ENCODE peak calls at places on chromosomes 12 and 14, in eight cellular contexts. B is ELF-1, C is RWPE1, H is heart left ventricle, N is GM04504, F is hepatic stellate cell, Y is left colon, W is AG04450. O is an unnamed sample.

GRCh38 chr12:126512916-126513913 is 1448.0 kb downstream of the AACS start:
- DNase-seq in B (no peak), C (no peak), H (no peak), N (no peak), F (no peak), Y (no peak), W (no peak), O (no peak)

GRCh38 chr12:2163172-2163927 is 110.6 kb downstream of the CACNA1C start:
- DNase-seq in B (no peak), C (no peak), H (peak), N (no peak), F (peak), Y (peak), W (peak), O (peak)

GRCh38 chr12:14635776-14636175 is 60.6 kb downstream of the GUCY2C start:
- DNase-seq in B (no peak), C (no peak), H (no peak), N (no peak), F (no peak), Y (no peak), W (no peak), O (peak)

GRCh38 chr12:61870658-61871559 is 389.3 kb upstream of the USP15 start:
- DNase-seq in B (no peak), C (no peak), H (no peak), N (no peak), F (no peak), Y (no peak), W (no peak), O (no peak)

GRCh38 chr12:103301642-103302620 is 193.8 kb downstream of the C12orf42 start:
- DNase-seq in B (peak), C (no peak), H (no peak), N (no peak), F (no peak), Y (no peak), W (no peak), O (no peak)

GRCh38 chr14:63727231-63727735 is 582 bp downstream of the SGPP1 start:
- DNase-seq in B (peak), C (no peak), H (peak), N (peak), F (peak), Y (peak), W (peak), O (peak)

GRCh38 chr14:61296707-61297502 is 15.8 kb upstream of the TMEM30B start:
- DNase-seq in B (no peak), C (peak), H (no peak), N (no peak), F (no peak), Y (no peak), W (no peak), O (peak)

GRCh38 chr14:104604461-104605449 is at the start of gene TMEM179:
- DNase-seq in B (peak), C (peak), H (no peak), N (no peak), F (no peak), Y (no peak), W (no peak), O (no peak)

GRCh38 chr12:96099986-96100385 is 64.6 kb upstream of the LTA4H start:
- DNase-seq in B (no peak), C (no peak), H (no peak), N (no peak), F (no peak), Y (no peak), W (no peak), O (no peak)

GRCh38 chr12:122051231-122051876 is 27.2 kb upstream of the MLXIP start:
- DNase-seq in B (no peak), C (no peak), H (peak), N (no peak), F (no peak), Y (no peak), W (no peak), O (peak)

GRCh38 chr12:47066278-47067048 is 13.0 kb upstream of the PCED1B start:
- DNase-seq in B (no peak), C (no peak), H (no peak), N (no peak), F (no peak), Y (no peak), W (no peak), O (no peak)

O was measured in brain microvascular endothelial cell.